ENCODE peak calls at places on chromosomes 2 and 18, in eight cellular contexts. R is Karpas-422, Z is keratinocyte, S is fibroblast of lung, X is stomach, F is HepG2, Y is pancreas, D is neuronal stem cell. I is an unnamed sample.

GRCh38 chr2:11585071-11585470 is 51.2 kb downstream of the GREB1 start:
- DNase-seq in Z (no peak), R (no peak), F (no peak), D (no peak), Y (no peak), S (no peak), X (no peak), I (no peak)

GRCh38 chr2:9809064-9809356 is 34.3 kb upstream of the TAF1B start:
- DNase-seq in D (no peak), Z (no peak), F (no peak), R (peak; percentile 33), Y (no peak), X (peak; percentile 61), S (no peak), I (no peak)

GRCh38 chr2:9167718-9168657 is 38.6 kb upstream of the ASAP2 start:
- DNase-seq in R (no peak), D (no peak), X (peak; percentile 26), F (peak; percentile 96), Y (no peak), S (no peak), Z (no peak), I (no peak)

GRCh38 chr2:16632615-16633014 is 33.0 kb downstream of the CYRIA start:
- DNase-seq in S (no peak), Z (no peak), X (no peak), D (peak; percentile 15), R (no peak), Y (no peak), F (no peak), I (no peak)

GRCh38 chr18:45974088-45974536 is 7.0 kb upstream of the EPG5 start:
- DNase-seq in Z (peak; percentile 48), Y (no peak), F (peak; percentile 67), X (peak; percentile 66), S (peak; percentile 73), D (peak; percentile 41), R (peak; percentile 88), I (peak; percentile 58)

GRCh38 chr2:108906403-108907077 is 82.5 kb downstream of the EDAR start:
- DNase-seq in D (no peak), X (no peak), R (no peak), Z (no peak), S (no peak), Y (no peak), F (no peak), I (no peak)

GRCh38 chr18:493974-494601 is 6.4 kb downstream of the COLEC12 start:
- DNase-seq in S (no peak), F (no peak), R (no peak), D (no peak), X (no peak), Y (no peak), Z (no peak), I (no peak)

GRCh38 chr2:400988-401679 is 113.2 kb upstream of the ALKAL2 start:
- DNase-seq in Y (peak; percentile 64), R (no peak), S (no peak), X (no peak), F (no peak), D (no peak), Z (no peak), I (no peak)

GRCh38 chr18:77065221-77065981 is 67.2 kb downstream of the MBP start:
- DNase-seq in D (no peak), R (peak; percentile 58), Z (no peak), F (no peak), X (peak; percentile 53), Y (no peak), S (peak; percentile 90), I (no peak)

GRCh38 chr2:28322887-28323483 is 69.7 kb upstream of the FOSL2 start:
- DNase-seq in Y (no peak), R (no peak), S (peak; percentile 92), F (no peak), D (no peak), X (no peak), Z (no peak), I (no peak)

GRCh38 chr18:50401334-50401733 is 26.5 kb downstream of the SKA1 start:
- DNase-seq in X (no peak), F (no peak), R (no peak), D (no peak), S (no peak), Y (no peak), Z (no peak), I (no peak)

GRCh38 chr2:53512071-53512841 is 255.3 kb upstream of the CHAC2 start:
- DNase-seq in Z (peak; percentile 17), S (peak; percentile 73), R (no peak), X (no peak), F (no peak), Y (no peak), D (no peak), I (no peak)

GRCh38 chr18:10793730-10794370 is 268.0 kb downstream of the NAPG start:
- DNase-seq in Z (no peak), F (no peak), S (no peak), R (no peak), X (no peak), Y (no peak), D (no peak), I (no peak)

GRCh38 chr2:151067658-151068369 is 193.8 kb downstream of the RBM43 start:
- DNase-seq in D (no peak), R (no peak), X (no peak), Y (no peak), Z (peak; percentile 11), S (no peak), F (no peak), I (no peak)

GRCh38 chr2:236101311-236101950 is 66.8 kb downstream of the GBX2 start:
- DNase-seq in R (no peak), F (no peak), D (no peak), S (no peak), X (no peak), Y (no peak), Z (no peak), I (no peak)

GRCh38 chr2:115194623-115195022 is 752.2 kb downstream of the DPP10 start:
- DNase-seq in D (no peak), R (no peak), X (no peak), F (no peak), S (no peak), Y (no peak), Z (no peak), I (no peak)

GRCh38 chr2:168207861-168208260 is 39.5 kb downstream of the STK39 start:
- DNase-seq in Y (no peak), S (no peak), R (no peak), D (no peak), Z (no peak), X (no peak), F (no peak), I (no peak)

GRCh38 chr2:1645761-1646476 is 98.4 kb downstream of the PXDN start:
- DNase-seq in F (no peak), D (no peak), Y (no peak), Z (no peak), S (no peak), X (no peak), R (no peak), I (peak; percentile 64)

GRCh38 chr2:24914713-24915112 is 5.3 kb downstream of the ADCY3 start:
- DNase-seq in X (no peak), S (no peak), Y (no peak), F (no peak), D (no peak), R (no peak), Z (no peak), I (no peak)

GRCh38 chr18:57814555-57814954 is 11.4 kb upstream of the ATP8B1 start:
- DNase-seq in R (no peak), X (no peak), D (no peak), Y (no peak), S (no peak), F (no peak), Z (no peak), I (no peak)

GRCh38 chr2:170660406-170660805 is 54.7 kb upstream of the SP5 start:
- DNase-seq in S (peak; percentile 47), X (peak; percentile 32), R (no peak), Z (no peak), F (no peak), Y (no peak), D (no peak), I (no peak)

GRCh38 chr2:201072201-201072530 is 365 bp downstream of the NDUFB3 start:
- DNase-seq in Y (no peak), D (no peak), F (no peak), R (no peak), S (no peak), Z (no peak), X (no peak), I (no peak)

GRCh38 chr2:20229322-20230201 is 4.6 kb upstream of the SDC1 start:
- DNase-seq in Y (no peak), X (no peak), F (no peak), Z (no peak), R (no peak), S (no peak), D (no peak), I (no peak)

GRCh38 chr2:72718906-72719305 is 106.9 kb downstream of the EXOC6B start:
- DNase-seq in Y (no peak), R (no peak), S (no peak), Z (no peak), F (no peak), X (no peak), D (no peak), I (no peak)

GRCh38 chr2:60507211-60507810 is 46.1 kb downstream of the BCL11A start:
- DNase-seq in X (no peak), R (no peak), F (no peak), S (no peak), Z (no peak), D (no peak), Y (no peak), I (no peak)
- H3K27ac ChIP-seq in X (no peak overlapping the region), R (no peak overlapping the region), F (no peak overlapping the region), S (no peak overlapping the region), Z (no peak overlapping the region), D (no peak overlapping the region), Y (no peak overlapping the region), I (no peak overlapping the region)

DNA sequence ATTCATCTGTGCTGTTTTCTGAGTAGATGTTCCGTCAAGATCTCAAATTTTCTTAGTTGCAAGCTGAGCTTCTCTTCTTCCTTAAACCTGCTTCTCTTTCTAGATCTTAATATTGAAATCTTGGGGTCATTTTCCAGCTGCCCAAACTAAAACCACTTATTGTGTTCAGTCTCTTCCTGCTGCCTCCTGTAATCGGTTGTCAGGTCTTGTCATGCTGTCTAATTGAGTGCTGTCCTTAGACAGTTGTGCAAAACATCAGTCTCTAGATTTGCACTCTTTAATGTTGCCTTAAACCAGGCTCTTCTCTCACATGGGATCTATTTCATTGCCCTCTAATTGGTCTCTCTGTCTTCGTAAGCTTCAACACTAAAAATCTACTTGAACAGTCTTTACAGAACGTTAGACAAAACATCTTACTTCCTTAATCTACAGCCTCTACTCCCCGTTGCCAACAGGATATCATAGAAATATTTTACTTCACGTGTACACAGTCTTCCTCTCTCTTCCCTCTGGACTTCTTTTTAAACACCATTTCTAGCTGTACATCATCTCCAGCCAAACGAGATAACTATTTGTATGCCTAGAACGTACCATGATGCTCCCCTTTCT is 34.9 kb downstream of the GPD2 start:
- DNase-seq in Z (no peak), D (no peak), S (no peak), R (no peak), F (no peak), X (no peak), Y (no peak), I (no peak)
- H3K27ac ChIP-seq in Z (no peak overlapping the region), D (no peak overlapping the region), S (no peak overlapping the region), R (no peak overlapping the region), F (no peak overlapping the region), X (no peak overlapping the region), Y (no peak overlapping the region), I (no peak overlapping the region)

GRCh38 chr2:46193855-46194254 is 103.4 kb upstream of the EPAS1 start:
- DNase-seq in F (no peak), Z (no peak), Y (no peak), D (no peak), R (no peak), X (no peak), S (no peak), I (no peak)
- H3K27ac ChIP-seq in F (no peak overlapping the region), Z (no peak overlapping the region), Y (no peak overlapping the region), D (no peak overlapping the region), R (no peak overlapping the region), X (no peak overlapping the region), S (no peak overlapping the region), I (no peak overlapping the region)

GRCh38 chr2:205998601-205999000 is 87.4 kb downstream of the INO80D start:
- DNase-seq in Y (no peak), S (peak; percentile 28), R (no peak), D (no peak), F (no peak), X (no peak), Z (no peak), I (no peak)
- H3K27ac ChIP-seq in Y (no peak overlapping the region), S (no peak overlapping the region), R (no peak overlapping the region), D (no peak overlapping the region), F (no peak overlapping the region), X (no peak overlapping the region), Z (no peak overlapping the region), I (no peak overlapping the region)

I was measured in aorta.